ENCODE peak calls at places on chromosomes 12 and 14, in four cellular contexts. V is hepatocyte, K is psoas muscle, E is RWPE1. F is an unnamed sample.

GRCh38 chr14:64788706-64789105 is 84.5 kb downstream of the PLEKHG3 start:
- DNase-seq in V (peak; percentile 41), K (no peak), E (peak; percentile 75), F (peak; percentile 68)

GRCh38 chr12:65631621-65632111 is 192.6 kb upstream of the HMGA2 start:
- DNase-seq in K (no peak), V (peak; percentile 64), E (peak; percentile 88), F (peak; percentile 99)

GRCh38 chr12:100234591-100235304 is 32.1 kb downstream of the DEPDC4 start:
- DNase-seq in V (peak; percentile 58), K (no peak), E (peak; percentile 30), F (no peak)

GRCh38 chr12:74977832-74978481 is 231.7 kb downstream of the KCNC2 start:
- DNase-seq in E (no peak), V (no peak), K (no peak), F (no peak)

GRCh38 chr14:92224348-92224954 is 98.5 kb upstream of the SLC24A4 start:
- DNase-seq in K (no peak), V (no peak), E (no peak), F (no peak)

GRCh38 chr14:105492051-105492965 is 1.3 kb downstream of the TEDC1 start:
- DNase-seq in V (peak; percentile 5), K (peak; percentile 34), E (no peak), F (no peak)

GRCh38 chr12:121170581-121171260 is 38.0 kb downstream of the P2RX7 start:
- DNase-seq in E (no peak), K (no peak), V (no peak), F (no peak)

GRCh38 chr12:132804426-132804861 is 24.2 kb downstream of the GOLGA3 start:
- DNase-seq in E (peak; percentile 55), V (peak; percentile 34), K (no peak), F (peak; percentile 64)

GRCh38 chr14:46344327-46344937 is 307.1 kb downstream of the RPL10L start:
- DNase-seq in K (no peak), E (peak; percentile 9), V (peak; percentile 40), F (no peak)

GRCh38 chr12:45122776-45123380 is 72.0 kb upstream of the DBX2 start:
- DNase-seq in V (peak; percentile 25), E (peak; percentile 12), K (no peak), F (no peak)

GRCh38 chr12:64780531-64781373 is 21.5 kb upstream of the GNS start:
- DNase-seq in V (peak; percentile 61), E (peak; percentile 48), K (peak; percentile 44), F (no peak)

GRCh38 chr12:30824311-30824710 is 69.6 kb upstream of the CAPRIN2 start:
- DNase-seq in E (no peak), K (no peak), V (no peak), F (no peak)

GRCh38 chr12:124536613-124537012 is 30.8 kb downstream of the NCOR2 start:
- DNase-seq in V (no peak), E (no peak), K (no peak), F (no peak)

GRCh38 chr12:726281-727140 is 25.9 kb upstream of the WNK1 start:
- DNase-seq in K (no peak), E (peak; percentile 39), V (peak; percentile 62), F (peak; percentile 26)

GRCh38 chr12:725076-725475 is 27.3 kb upstream of the WNK1 start:
- DNase-seq in E (no peak), K (no peak), V (no peak), F (no peak)

GRCh38 chr12:728781-729180 is 23.6 kb upstream of the WNK1 start:
- DNase-seq in K (no peak), V (no peak), E (no peak), F (no peak)

GRCh38 chr12:724194-724855 is 28.1 kb upstream of the WNK1 start:
- DNase-seq in V (no peak), E (peak; percentile 43), K (no peak), F (no peak)

GRCh38 chr12:727321-727720 is 25.1 kb upstream of the WNK1 start:
- DNase-seq in K (no peak), E (no peak), V (no peak), F (no peak)
- H3K27ac ChIP-seq in K (peak overlapping the region; percentile 60), E (no peak overlapping the region), V (no peak overlapping the region), F (peak overlapping the region; percentile 31)

DNA sequence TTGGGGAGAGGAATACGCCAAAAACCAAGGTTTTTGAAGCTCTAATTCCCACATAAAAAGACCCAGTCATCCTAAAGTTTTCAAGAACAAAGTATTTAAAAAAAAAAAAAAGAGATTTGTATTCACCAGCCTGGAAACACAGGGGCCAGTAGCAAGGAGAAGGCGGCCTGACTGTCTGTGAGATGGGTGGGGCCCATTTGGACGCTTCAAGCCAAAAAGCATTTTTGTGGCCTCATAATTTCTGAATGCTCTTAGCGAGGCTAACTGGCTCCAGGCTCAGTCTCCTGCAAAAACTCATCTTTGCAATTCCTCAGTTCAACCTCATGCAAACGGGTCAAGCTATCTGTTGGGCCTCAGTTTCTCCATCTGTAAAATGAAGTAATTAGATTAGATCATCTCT is 514.1 kb downstream of the MED13L start:
- DNase-seq in V (peak; percentile 72), E (no peak), K (no peak), F (no peak)
- H3K27ac ChIP-seq in V (peak overlapping the region; percentile 91), E (peak overlapping the region; percentile 88), K (no peak overlapping the region), F (peak overlapping the region; percentile 65)

DNA sequence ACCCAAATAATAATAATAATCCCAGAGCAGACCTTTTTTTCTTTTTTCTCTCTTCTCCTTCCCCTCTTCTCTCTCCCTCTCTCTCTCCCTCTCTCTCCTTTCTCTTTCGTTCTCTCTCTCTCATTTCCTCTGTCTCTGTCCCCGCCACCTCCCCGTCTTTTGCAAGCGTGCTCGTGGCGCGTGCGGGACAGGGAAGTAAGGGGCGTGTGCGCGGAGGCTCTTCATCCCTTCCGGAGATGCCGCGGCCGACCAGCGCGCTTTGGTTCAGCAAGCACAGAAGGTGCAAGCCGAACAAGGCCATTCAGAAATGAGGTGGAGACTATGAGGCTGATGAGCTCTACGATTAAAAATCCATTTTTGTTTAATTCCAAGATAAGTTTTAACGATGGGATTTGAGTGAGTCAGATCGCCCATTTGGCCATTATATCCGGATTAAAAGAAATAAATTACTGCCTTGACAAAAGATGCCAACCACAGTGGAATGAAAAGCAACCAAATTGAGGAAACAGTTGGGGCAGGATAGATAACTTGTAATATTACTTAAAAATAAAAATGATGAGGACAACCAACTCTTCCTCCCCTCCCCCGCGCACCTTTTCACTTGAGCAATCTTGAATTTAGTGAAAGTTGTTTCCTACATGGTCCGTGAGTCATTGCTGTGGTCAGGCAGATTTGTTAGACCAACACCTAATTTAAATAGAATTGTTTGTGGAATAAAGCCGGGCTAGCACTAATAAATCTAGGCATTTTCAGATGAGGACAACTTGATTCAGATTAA is 1.2 kb upstream of the AMIGO2 start:
- DNase-seq in V (peak; percentile 56), K (peak; percentile 68), E (peak; percentile 62), F (no peak)
- H3K27ac ChIP-seq in V (peak overlapping the region; percentile 97), K (peak overlapping the region; percentile 63), E (peak overlapping the region; percentile 99), F (peak overlapping the region; percentile 94)

DNA sequence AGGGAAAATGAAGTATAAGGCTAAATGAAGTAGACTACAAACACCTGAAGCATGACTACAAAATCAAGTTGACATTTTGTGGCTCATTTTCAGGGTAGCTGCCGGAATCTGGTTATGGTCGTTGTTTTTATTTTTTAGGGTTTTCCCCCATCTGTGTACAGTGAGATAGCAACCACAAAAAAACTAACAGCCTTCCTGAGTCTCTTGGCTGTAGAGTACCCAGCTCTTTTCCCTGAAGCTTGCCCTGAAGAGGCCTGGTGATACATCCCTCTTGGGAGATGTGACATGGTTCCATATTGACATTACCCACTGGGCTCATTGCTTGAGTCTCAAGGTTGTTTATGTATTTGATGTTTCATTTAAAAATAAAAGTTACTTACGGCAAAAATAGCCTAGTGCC is 424.0 kb downstream of the ZFP36L1 start:
- DNase-seq in V (no peak), E (no peak), K (no peak), F (no peak)
- H3K27ac ChIP-seq in V (no peak overlapping the region), E (no peak overlapping the region), K (no peak overlapping the region), F (no peak overlapping the region)

GRCh38 chr14:52740751-52741150 is 10.8 kb downstream of the STYX start:
- DNase-seq in V (no peak), K (no peak), E (no peak), F (no peak)

GRCh38 chr14:52730708-52731111 is 744 bp downstream of the STYX start:
- DNase-seq in E (no peak), K (no peak), V (no peak), F (no peak)

GRCh38 chr14:52733824-52734223 is 3.9 kb downstream of the STYX start:
- DNase-seq in E (no peak), V (no peak), K (no peak), F (no peak)

GRCh38 chr14:52738409-52738808 is 8.4 kb downstream of the STYX start:
- DNase-seq in E (no peak), K (no peak), V (no peak), F (no peak)

DNA sequence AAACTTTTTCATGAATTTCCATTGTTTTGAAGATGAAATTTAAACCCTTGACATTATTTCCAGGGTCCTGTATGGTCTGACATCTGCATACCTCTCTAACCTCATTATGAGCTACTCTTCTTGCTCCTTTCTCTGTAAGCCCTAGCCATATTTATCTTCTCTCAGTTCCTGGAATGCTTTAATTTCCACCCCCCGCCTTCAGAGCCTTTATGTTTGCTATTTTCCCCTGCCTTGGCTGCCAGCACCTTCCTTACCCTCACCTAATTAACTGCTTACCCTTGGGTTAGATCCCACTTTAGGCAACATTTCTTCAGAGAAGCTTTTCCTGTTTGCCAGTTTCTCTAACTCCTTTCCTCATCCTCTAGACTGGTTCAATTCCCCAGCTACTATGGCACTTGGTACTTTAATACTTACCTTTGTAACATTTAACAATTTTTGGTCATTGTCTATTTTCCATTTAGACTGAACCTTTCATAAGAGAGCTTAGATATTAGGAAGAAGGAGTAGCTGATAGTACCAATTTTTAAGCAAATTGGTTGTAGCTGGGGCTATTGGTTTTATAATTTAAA is 6.0 kb downstream of the STYX start:
- DNase-seq in V (no peak), K (no peak), E (no peak), F (no peak)
- H3K27ac ChIP-seq in V (no peak overlapping the region), K (no peak overlapping the region), E (no peak overlapping the region), F (no peak overlapping the region)

GRCh38 chr14:69105326-69105725 is 47.6 kb downstream of the DCAF5 start:
- DNase-seq in V (no peak), K (no peak), E (no peak), F (peak; percentile 10)
- H3K27ac ChIP-seq in V (no peak overlapping the region), K (no peak overlapping the region), E (no peak overlapping the region), F (peak overlapping the region; percentile 33)